ENCODE peak calls at places on chromosomes 13 and 19, in five cellular contexts. Y, Z, L, U and D are unnamed samples.

GRCh38 chr13:84985860-84986259 is 813.4 kb downstream of the SLITRK6 start:
- DNase-seq in Y (no peak), Z (no peak), L (no peak), U (no peak), D (no peak)

GRCh38 chr13:86945596-86945995 is 725.6 kb upstream of the SLITRK5 start:
- DNase-seq in L (no peak), Y (no peak), Z (no peak), U (no peak), D (no peak)

GRCh38 chr19:4889034-4889825 is 13.5 kb downstream of the ARRDC5 start:
- DNase-seq in U (no peak), L (no peak), Y (no peak), Z (no peak), D (no peak)

GRCh38 chr19:35118268-35119026 is 2.8 kb downstream of the FXYD3 start:
- DNase-seq in U (no peak), Y (peak), Z (peak), L (no peak), D (no peak)

GRCh38 chr19:54203151-54203611 is 2.5 kb downstream of the RPS9 start:
- DNase-seq in Z (no peak), Y (no peak), U (no peak), L (no peak), D (no peak)

GRCh38 chr13:51780099-51780498 is 23.9 kb downstream of the DHRS12 start:
- DNase-seq in L (no peak), U (no peak), Y (no peak), Z (no peak), D (no peak)

GRCh38 chr19:42178791-42179500 is 38.5 kb downstream of the DEDD2 start:
- DNase-seq in Z (no peak), U (peak), L (no peak), Y (no peak), D (no peak)

GRCh38 chr13:25200783-25201182 is 28.7 kb upstream of the AMER2 start:
- DNase-seq in Z (no peak), Y (no peak), L (no peak), U (no peak), D (no peak)

GRCh38 chr13:27496851-27497250 is 46.5 kb upstream of the MTIF3 start:
- DNase-seq in L (no peak), Y (no peak), U (no peak), Z (no peak), D (no peak)

GRCh38 chr19:46786236-46787039 is 2.0 kb downstream of the SLC1A5 start:
- DNase-seq in Z (peak), U (peak), L (no peak), Y (peak), D (peak)

GRCh38 chr19:57583521-57584416 is at the start of gene ZIK1:
- DNase-seq in Z (peak), L (peak), U (peak), Y (peak), D (peak)

GRCh38 chr19:24065865-24066604 is 21.0 kb upstream of the ZNF254 start:
- DNase-seq in Z (no peak), L (no peak), Y (no peak), U (no peak), D (no peak)

GRCh38 chr13:29905845-29906244 is 55.4 kb upstream of the UBL3 start:
- DNase-seq in U (no peak), L (no peak), Y (no peak), Z (peak), D (no peak)
- TF ChIP-seq POLR2AphosphoS5 in U (no peak), L (no peak), Y (no peak), Z (no peak), D (no peak)

GRCh38 chr19:44903602-44904425 is 1.8 kb upstream of the APOE start:
- DNase-seq in Z (peak), U (peak), Y (peak), L (no peak), D (peak)
- TF ChIP-seq POLR2AphosphoS5 in Z (no peak), U (peak), Y (no peak), L (no peak), D (peak)

GRCh38 chr13:92721610-92722009 is 505.0 kb upstream of the GPC6 start:
- DNase-seq in Z (no peak), U (no peak), Y (no peak), L (no peak), D (no peak)

GRCh38 chr13:92716749-92717148 is 509.9 kb upstream of the GPC6 start:
- DNase-seq in Z (no peak), Y (no peak), U (no peak), L (no peak), D (no peak)

GRCh38 chr13:92717857-92718256 is 508.8 kb upstream of the GPC6 start:
- DNase-seq in U (no peak), Y (no peak), L (no peak), Z (no peak), D (no peak)

GRCh38 chr13:92719868-92720267 is 506.7 kb upstream of the GPC6 start:
- DNase-seq in Z (no peak), L (no peak), Y (no peak), U (no peak), D (no peak)
- TF ChIP-seq POLR2AphosphoS5 in Z (no peak), L (no peak), Y (no peak), U (no peak), D (no peak)

GRCh38 chr13:35979378-35979911 is 151.7 kb downstream of the DCLK1 start:
- DNase-seq in L (no peak), Z (peak), Y (no peak), U (no peak), D (no peak)
- TF ChIP-seq POLR2AphosphoS5 in L (no peak), Z (no peak), Y (peak), U (peak), D (no peak)

DNA sequence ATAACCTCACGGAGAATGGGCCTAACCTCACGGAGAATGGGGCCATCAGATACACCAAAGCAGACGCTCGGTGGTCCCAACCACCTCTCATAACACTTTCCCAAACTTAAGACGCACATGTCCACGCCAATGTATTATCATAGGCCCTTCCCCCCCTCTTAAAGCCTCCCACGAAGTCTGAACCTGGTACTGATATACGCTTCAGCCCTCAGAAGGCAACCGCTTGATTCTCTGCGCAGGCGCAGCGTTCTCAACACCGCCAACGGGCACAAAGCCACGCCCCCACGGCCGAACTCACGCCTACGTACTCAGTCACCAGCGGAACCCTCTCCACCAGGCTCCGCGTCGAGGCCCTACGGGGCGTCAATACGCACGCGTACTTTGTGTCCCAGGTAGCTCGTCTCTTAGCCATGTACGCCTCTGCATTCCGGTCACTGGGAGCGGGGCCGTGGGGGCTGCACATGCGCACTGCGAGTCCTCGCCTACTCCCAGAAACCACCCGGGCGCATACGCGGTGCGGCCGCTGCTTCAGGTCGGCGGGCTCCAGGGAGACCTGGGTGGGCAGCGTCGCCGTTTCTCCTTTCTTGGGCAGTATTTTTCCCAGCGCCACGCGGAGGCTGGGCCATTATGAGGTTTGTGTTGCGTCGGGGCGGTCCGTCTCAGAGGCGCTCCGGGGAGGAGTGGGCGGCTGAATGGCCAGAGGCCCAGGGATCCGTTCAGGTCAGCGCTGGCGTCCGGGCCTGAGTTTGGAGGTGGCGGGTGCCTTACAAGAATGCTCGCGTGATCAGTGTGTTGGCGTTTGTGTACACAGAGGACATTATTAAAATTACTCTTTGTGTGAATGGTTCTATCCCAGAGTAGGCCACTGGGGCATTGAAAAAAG is 25.3 kb downstream of the ZNF582 start:
- DNase-seq in L (peak), U (peak), Z (peak), Y (peak), D (peak)
- TF ChIP-seq POLR2AphosphoS5 in L (peak), U (peak), Z (peak), Y (peak), D (no peak)

GRCh38 chr13:107968470-107968869 is 246.9 kb downstream of the LIG4 start:
- DNase-seq in Z (no peak), Y (no peak), L (no peak), U (no peak), D (no peak)

GRCh38 chr13:107964356-107964755 is 251.0 kb downstream of the LIG4 start:
- DNase-seq in Y (no peak), Z (no peak), U (no peak), L (no peak), D (no peak)

GRCh38 chr13:107969551-107969950 is 245.8 kb downstream of the LIG4 start:
- DNase-seq in U (no peak), Z (no peak), Y (no peak), L (no peak), D (no peak)
- TF ChIP-seq POLR2AphosphoS5 in U (no peak), Z (no peak), Y (no peak), L (no peak), D (no peak)

DNA sequence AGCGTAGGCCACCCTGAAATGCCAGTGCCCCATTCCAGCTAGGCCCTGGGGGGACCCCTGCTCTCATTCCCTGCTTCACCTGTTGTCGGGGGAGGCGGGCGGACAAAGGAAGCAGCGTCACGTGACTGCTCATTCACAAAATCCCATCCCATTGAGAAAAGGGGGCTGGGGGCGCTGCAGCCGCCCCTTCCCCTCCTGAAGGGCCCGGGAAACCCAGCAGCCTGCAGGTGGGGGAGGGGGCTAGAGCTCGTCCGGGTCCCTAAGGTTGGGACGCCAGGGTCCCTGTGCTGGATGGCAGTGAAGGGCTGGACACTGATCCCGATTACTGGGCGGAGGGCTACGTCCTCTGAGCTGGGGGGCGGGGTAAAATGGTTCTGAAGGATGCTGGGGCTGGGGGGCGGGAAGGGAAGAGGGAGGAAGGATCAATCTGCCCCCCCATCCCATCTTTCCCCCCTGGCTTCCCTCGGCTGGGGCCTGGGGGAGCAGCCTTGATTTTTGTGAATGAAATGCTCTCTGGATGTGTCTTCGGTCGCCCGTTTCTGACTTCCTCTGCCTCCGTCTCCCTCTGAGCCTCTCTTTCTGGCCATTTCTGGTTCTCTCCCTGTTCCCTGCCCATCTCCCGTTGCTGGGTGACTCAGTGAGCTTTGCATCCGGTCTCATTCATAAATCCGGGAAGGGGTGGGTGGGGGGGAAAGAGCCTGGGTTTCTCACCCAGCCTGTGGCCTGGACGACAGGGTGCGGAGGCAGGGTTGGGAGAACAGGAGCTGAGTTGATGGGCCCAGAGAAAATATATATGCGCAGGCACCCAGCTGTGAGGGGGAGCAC is 816 bp downstream of the SPRED3 start:
- DNase-seq in Z (no peak), Y (no peak), U (peak), L (no peak), D (no peak)
- TF ChIP-seq POLR2AphosphoS5 in Z (no peak), Y (no peak), U (peak), L (no peak), D (no peak)